ENCODE peak calls at places on chromosomes 7 and 10, in four cellular contexts. P, W, N and O are unnamed samples.

GRCh38 chr7:19851504-19851903 is 78.1 kb upstream of the TMEM196 start:
- DNase-seq in P (no peak), W (no peak), N (no peak), O (no peak)

GRCh38 chr7:24665564-24666294 is 91.5 kb downstream of the GSDME start:
- DNase-seq in P (peak), W (peak), N (peak), O (peak)

GRCh38 chr7:146966274-146966673 is 849.7 kb downstream of the CNTNAP2 start:
- DNase-seq in P (no peak), W (no peak), N (no peak), O (no peak)

GRCh38 chr7:111229951-111230350 is 139.0 kb downstream of the LRRN3 start:
- DNase-seq in P (no peak), W (no peak), N (no peak), O (no peak)

GRCh38 chr7:107592361-107593024 is 12.4 kb downstream of the BCAP29 start:
- DNase-seq in P (no peak), W (no peak), N (peak), O (no peak)

GRCh38 chr10:20962165-20962564 is 65.1 kb upstream of the NEBL start:
- DNase-seq in P (no peak), W (no peak), N (no peak), O (no peak)

GRCh38 chr10:63702107-63702506 is 180.9 kb downstream of the REEP3 start:
- DNase-seq in P (no peak), W (no peak), N (no peak), O (no peak)

GRCh38 chr10:1594372-1595241 is 142.7 kb downstream of the ADARB2 start:
- DNase-seq in P (no peak), W (no peak), N (no peak), O (no peak)

GRCh38 chr7:9149499-9150082 is 716.2 kb downstream of the NXPH1 start:
- DNase-seq in P (no peak), W (no peak), N (no peak), O (no peak)

GRCh38 chr10:21281765-21282484 is 243.6 kb downstream of the SKIDA1 start:
- DNase-seq in P (no peak), W (no peak), N (no peak), O (no peak)

GRCh38 chr7:121026159-121026558 is 37.6 kb downstream of the CPED1 start:
- DNase-seq in P (no peak), W (no peak), N (no peak), O (no peak)

GRCh38 chr10:113617086-113617485 is 46.8 kb downstream of the NRAP start:
- DNase-seq in P (no peak), W (no peak), N (no peak), O (no peak)

GRCh38 chr10:93379366-93380042 is 102.6 kb downstream of the MYOF start:
- DNase-seq in P (no peak), W (no peak), N (peak), O (no peak)

GRCh38 chr10:73965890-73966768 is 31.8 kb upstream of the VCL start:
- DNase-seq in P (peak), W (no peak), N (peak), O (peak)

GRCh38 chr7:106717997-106718871 is 57.3 kb upstream of the CCDC71L start:
- DNase-seq in P (peak), W (peak), N (peak), O (peak)

GRCh38 chr7:151890355-151891004 is 13.6 kb upstream of the PRKAG2 start:
- DNase-seq in P (no peak), W (no peak), N (no peak), O (no peak)

GRCh38 chr10:104307576-104308438 is 30.5 kb downstream of the ITPRIP start:
- DNase-seq in P (no peak), W (no peak), N (no peak), O (no peak)

GRCh38 chr7:155839461-155839860 is 27.2 kb upstream of the SHH start:
- DNase-seq in P (no peak), W (no peak), N (no peak), O (no peak)

GRCh38 chr10:69481280-69481679 is 30.0 kb downstream of the TSPAN15 start:
- DNase-seq in P (no peak), W (no peak), N (no peak), O (no peak)

GRCh38 chr7:102030696-102031095 is 213.3 kb downstream of the CUX1 start:
- DNase-seq in P (no peak), W (no peak), N (no peak), O (no peak)

GRCh38 chr7:45922810-45923209 is 1.7 kb upstream of the IGFBP3 start:
- DNase-seq in P (no peak), W (no peak), N (no peak), O (no peak)

GRCh38 chr10:117539903-117540639 is 2.5 kb upstream of the EMX2 start:
- DNase-seq in P (no peak), W (no peak), N (no peak), O (no peak)

GRCh38 chr10:108957681-108958080 is 965.6 kb downstream of the XPNPEP1 start:
- DNase-seq in P (no peak), W (no peak), N (no peak), O (no peak)

GRCh38 chr10:49044293-49045217 is 70.8 kb downstream of the VSTM4 start:
- DNase-seq in P (no peak), W (no peak), N (no peak), O (no peak)

GRCh38 chr10:43628956-43629355 is 19.7 kb downstream of the ZNF32 start:
- DNase-seq in P (no peak), W (no peak), N (no peak), O (no peak)

GRCh38 chr7:119090851-119091250 is 866.3 kb downstream of the ANKRD7 start:
- DNase-seq in P (no peak), W (no peak), N (no peak), O (no peak)

GRCh38 chr10:126216221-126216701 is 172.0 kb downstream of the ADAM12 start:
- DNase-seq in P (no peak), W (no peak), N (peak), O (no peak)

GRCh38 chr10:35890970-35891330 is 248.9 kb upstream of the FZD8 start:
- DNase-seq in P (no peak), W (no peak), N (no peak), O (no peak)

GRCh38 chr10:67156239-67156638 is 230.4 kb downstream of the LRRTM3 start:
- DNase-seq in P (no peak), W (no peak), N (no peak), O (no peak)

GRCh38 chr10:9596368-9596920 is 1421.2 kb upstream of the CELF2 start:
- DNase-seq in P (peak), W (no peak), N (peak), O (no peak)

GRCh38 chr10:50417906-50418697 is 166.8 kb upstream of the ASAH2 start:
- DNase-seq in P (peak), W (peak), N (peak), O (peak)

GRCh38 chr10:95605163-95605562 is 44.0 kb upstream of the SORBS1 start:
- DNase-seq in P (no peak), W (no peak), N (no peak), O (no peak)

GRCh38 chr7:20784311-20785210 is 2.1 kb downstream of the SP8 start:
- DNase-seq in P (peak), W (no peak), N (no peak), O (no peak)

GRCh38 chr10:14879801-14880193 is 1.1 kb downstream of the SUV39H2 start:
- DNase-seq in P (peak), W (no peak), N (no peak), O (no peak)

GRCh38 chr10:76399216-76399615 is 967.8 kb downstream of the LRMDA start:
- DNase-seq in P (no peak), W (no peak), N (no peak), O (no peak)

GRCh38 chr10:80535671-80536360 is 1.9 kb upstream of the SH2D4B start:
- DNase-seq in P (peak), W (peak), N (no peak), O (no peak)

GRCh38 chr7:50467817-50468610 is 17.9 kb upstream of the FIGNL1 start:
- DNase-seq in P (peak), W (peak), N (peak), O (peak)

GRCh38 chr10:58157076-58157766 is 110.5 kb downstream of the IPMK start:
- DNase-seq in P (no peak), W (no peak), N (peak), O (no peak)

GRCh38 chr7:158529181-158530096 is 58.2 kb downstream of the PTPRN2 start:
- DNase-seq in P (no peak), W (no peak), N (no peak), O (no peak)

GRCh38 chr10:87642486-87642885 is 17.2 kb upstream of the PAPSS2 start:
- DNase-seq in P (no peak), W (no peak), N (no peak), O (no peak)
- TF ChIP-seq RFX5 in P (no peak), W (no peak), N (no peak), O (no peak)

DNA sequence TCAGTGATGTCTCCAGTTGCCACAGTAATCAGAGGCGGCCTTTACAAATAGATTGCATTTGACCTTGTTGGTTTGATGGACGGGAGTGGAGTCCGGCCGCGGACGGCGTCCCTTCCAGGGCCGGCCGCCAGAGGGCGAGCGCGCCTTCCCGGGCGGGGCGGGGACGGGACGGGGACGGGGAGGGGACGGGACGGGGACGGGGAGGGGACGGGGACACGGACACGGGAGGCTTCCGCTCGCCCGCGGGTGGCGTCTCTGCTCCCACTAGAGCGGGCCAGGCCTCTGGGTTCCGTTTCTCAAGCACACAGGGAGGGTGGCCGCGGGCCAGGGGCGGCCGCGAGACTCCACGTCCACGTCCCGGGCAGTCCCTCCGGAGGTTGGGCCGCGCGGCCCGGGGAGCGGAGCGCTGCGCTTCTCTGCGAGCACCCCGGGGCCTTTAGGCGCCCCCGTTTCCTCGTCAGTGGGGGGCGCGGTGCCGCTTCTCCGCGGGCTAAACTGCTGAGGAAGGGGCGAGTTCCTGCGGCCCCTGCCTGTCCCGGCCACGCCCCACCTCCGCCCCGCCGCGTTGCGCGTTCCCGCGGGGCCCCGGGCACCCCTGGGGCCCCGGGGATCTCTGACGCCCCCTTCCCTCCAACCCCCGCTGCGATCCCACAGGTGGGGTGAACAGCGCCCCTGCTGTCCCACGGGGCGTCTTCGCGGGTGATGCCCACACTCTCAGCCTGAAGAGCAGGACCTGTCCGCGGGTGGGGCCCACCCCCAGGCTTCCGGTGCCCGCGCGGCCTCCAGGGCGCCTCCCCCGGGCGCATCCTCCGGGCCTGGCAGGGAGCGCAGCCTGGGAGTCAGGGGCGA is 84.2 kb upstream of the MKI67 start:
- DNase-seq in P (peak), W (peak), N (no peak), O (peak)
- TF ChIP-seq MAZ in P (no peak), W (no peak), N (peak), O (no peak)

GRCh38 chr7:2952316-2952715 is 91.4 kb downstream of the CARD11 start:
- DNase-seq in P (no peak), W (no peak), N (no peak), O (no peak)
- TF ChIP-seq RFX5 in P (no peak), W (no peak), N (no peak), O (no peak)

GRCh38 chr7:27581906-27582305 is 80.8 kb downstream of the HIBADH start:
- DNase-seq in P (no peak), W (no peak), N (no peak), O (no peak)
- TF ChIP-seq MAZ in P (no peak), W (no peak), N (no peak), O (no peak)

DNA sequence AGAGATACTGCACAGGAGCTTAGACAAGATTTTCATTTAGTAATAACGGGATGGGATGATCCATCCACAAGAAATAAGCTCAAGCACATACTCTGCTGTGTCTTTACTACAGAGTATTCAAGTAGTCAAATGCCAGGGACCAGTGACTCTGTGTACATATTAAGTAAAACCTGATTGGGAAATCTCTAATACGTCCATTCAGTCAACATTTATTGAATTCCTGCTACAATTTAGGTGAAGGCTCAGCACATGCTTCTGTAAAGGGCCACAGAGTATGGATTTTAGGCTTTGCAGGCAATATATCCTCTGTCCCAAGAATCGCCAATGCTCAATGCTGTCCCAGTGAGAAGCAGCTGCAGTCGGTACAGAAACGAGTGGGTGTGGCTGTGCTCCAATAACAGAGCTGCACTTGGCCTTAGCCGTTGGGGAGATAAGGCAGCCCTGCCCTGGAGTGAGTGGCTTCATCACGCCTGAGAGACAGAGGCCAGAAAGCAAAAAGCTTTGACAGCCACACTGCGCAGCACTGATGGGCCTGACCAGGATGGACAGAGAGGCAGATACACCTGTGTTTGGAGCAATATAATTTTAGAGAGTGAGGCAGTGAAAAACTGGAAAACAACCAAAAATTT is 186.8 kb downstream of the PARD3 start:
- DNase-seq in P (no peak), W (peak), N (peak), O (peak)
- TF ChIP-seq RFX5 in P (no peak), W (no peak), N (no peak), O (no peak)

GRCh38 chr10:101839421-101840063 is 4.1 kb downstream of the KCNIP2 start:
- DNase-seq in P (no peak), W (peak), N (peak), O (no peak)
- TF ChIP-seq MAZ in P (no peak), W (no peak), N (no peak), O (no peak)

GRCh38 chr7:47601119-47601880 is 19.4 kb upstream of the TNS3 start:
- DNase-seq in P (no peak), W (no peak), N (peak), O (peak)
- TF ChIP-seq RFX5 in P (no peak), W (no peak), N (no peak), O (no peak)

GRCh38 chr7:2101630-2102374 is 130.9 kb downstream of the MAD1L1 start:
- DNase-seq in P (no peak), W (no peak), N (no peak), O (no peak)
- TF ChIP-seq MAZ in P (no peak), W (no peak), N (no peak), O (no peak)

GRCh38 chr7:79430391-79430790 is 23.1 kb downstream of the MAGI2 start:
- DNase-seq in P (no peak), W (no peak), N (no peak), O (no peak)

GRCh38 chr7:79434867-79435266 is 18.6 kb downstream of the MAGI2 start:
- DNase-seq in P (no peak), W (no peak), N (no peak), O (peak)

GRCh38 chr7:79436378-79436777 is 17.1 kb downstream of the MAGI2 start:
- DNase-seq in P (no peak), W (no peak), N (no peak), O (no peak)

DNA sequence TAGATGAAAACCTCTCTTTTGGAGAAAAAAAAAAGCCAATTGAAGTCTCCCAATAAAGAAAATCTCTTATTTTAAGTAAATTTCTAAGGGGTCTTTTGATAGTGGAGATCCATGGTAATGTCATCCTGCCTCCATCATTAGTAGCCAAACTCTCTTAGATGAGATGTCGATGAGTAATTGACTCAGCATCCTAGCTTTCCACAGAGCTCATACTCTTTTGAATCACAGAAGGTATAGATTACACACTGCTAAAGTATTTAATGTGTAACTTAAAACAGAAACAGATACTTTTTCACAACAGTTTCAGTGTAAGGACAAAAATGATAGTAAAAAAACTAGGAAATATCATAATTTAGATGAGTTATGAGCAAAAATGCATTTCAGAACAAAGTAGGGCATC is 19.4 kb downstream of the MAGI2 start:
- DNase-seq in P (no peak), W (no peak), N (peak), O (no peak)
- TF ChIP-seq RFX5 in P (no peak), W (no peak), N (no peak), O (no peak)